ENCODE peak calls at places on chromosome 14, in four cellular contexts. D is sigmoid colon, Z is tibial artery, P is IMR-90. N is an unnamed sample.

GRCh38 chr14:99329711-99330315 is 57.8 kb upstream of the BCL11B start:
- DNase-seq in P (no peak), Z (no peak), D (peak), N (no peak)

GRCh38 chr14:22847661-22848341 is 11.4 kb downstream of the MMP14 start:
- DNase-seq in Z (no peak), D (peak), P (peak), N (peak)

GRCh38 chr14:105093426-105094192 is 28.4 kb upstream of the GPR132 start:
- DNase-seq in Z (peak), P (peak), D (peak), N (peak)

GRCh38 chr14:51318777-51319176 is 78.7 kb downstream of the TMX1 start:
- DNase-seq in P (no peak), D (no peak), Z (no peak), N (no peak)

GRCh38 chr14:97713023-97713422 is 915.8 kb downstream of the VRK1 start:
- DNase-seq in Z (no peak), P (no peak), D (no peak), N (no peak)

GRCh38 chr14:66140213-66140918 is 345.8 kb upstream of the CCDC196 start:
- DNase-seq in Z (no peak), D (no peak), P (no peak), N (no peak)

GRCh38 chr14:105118646-105119409 is 49.7 kb downstream of the JAG2 start:
- DNase-seq in P (no peak), Z (no peak), D (no peak), N (no peak)

GRCh38 chr14:104102282-104102914 is 16.9 kb downstream of the ASPG start:
- DNase-seq in P (no peak), D (no peak), Z (peak), N (no peak)

GRCh38 chr14:87794566-87794965 is 198.4 kb downstream of the GALC start:
- DNase-seq in D (no peak), P (no peak), Z (no peak), N (peak)

GRCh38 chr14:67357583-67358354 is 1.8 kb downstream of the ATP6V1D start:
- DNase-seq in P (peak), Z (no peak), D (no peak), N (peak)

GRCh38 chr14:91980157-91980556 is 32.7 kb upstream of the FBLN5 start:
- DNase-seq in Z (no peak), D (no peak), P (peak), N (peak)

GRCh38 chr14:37147310-37147875 is 25.0 kb downstream of the SLC25A21 start:
- DNase-seq in P (no peak), D (no peak), Z (no peak), N (no peak)

GRCh38 chr14:76768201-76768656 is 7.0 kb downstream of the VASH1 start:
- DNase-seq in Z (peak), P (no peak), D (no peak), N (no peak)

DNA sequence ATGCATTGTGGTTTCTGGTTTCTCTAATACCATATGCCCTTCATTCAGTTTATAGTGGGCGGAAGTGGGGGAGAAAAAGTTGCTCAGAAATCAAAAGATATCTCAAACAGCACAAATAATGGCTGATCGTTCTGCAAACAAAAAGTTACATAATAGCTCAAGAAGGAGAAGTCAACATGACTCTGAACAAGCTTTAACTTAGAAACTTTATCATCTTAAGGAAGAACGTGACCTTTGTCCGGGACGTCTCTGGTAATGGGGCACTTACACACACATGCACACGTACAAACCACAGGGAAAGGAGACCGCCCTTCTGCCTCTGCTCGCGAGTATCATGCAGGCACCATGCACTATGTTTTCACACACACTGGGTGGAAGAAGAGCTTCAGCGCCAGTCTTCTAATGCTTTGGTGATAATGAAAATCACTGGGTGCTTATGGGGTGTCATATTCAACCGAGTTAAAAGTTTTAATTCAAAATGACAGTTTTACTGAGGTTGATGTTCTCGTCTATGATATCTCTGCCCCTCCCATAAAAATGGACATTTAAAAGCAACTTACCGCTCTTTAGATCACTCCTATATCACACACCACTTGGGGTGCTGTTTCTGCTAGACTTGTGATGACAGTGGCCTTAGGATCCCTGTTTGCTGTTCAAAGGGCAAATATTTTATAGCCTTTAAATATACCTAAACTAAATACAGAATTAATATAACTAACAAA is 4.7 kb downstream of the FOS start:
- DNase-seq in P (peak), D (peak), Z (no peak), N (peak)
- TF ChIP-seq CTCF in P (peak), D (no peak), Z (no peak), N (peak)

DNA sequence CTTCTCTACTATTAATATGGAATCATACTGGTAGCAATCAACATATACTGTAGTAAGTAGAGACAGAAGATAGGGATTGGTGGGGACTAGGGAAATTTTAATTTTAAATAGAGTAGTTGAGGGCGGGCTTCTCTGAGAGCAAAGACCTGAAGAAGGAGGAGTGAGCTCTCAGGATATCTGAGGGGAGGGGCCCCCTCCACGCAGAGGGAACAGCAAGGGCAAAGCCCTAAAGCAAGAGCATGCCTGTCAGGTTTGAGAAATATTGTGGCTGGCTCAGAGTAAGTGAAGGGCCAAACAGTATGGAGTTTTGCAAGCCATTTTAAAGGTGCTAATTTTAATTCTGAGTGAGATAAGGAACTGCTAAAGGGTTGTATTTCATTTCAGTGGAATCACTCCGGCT is 64.3 kb downstream of the PCNX1 start:
- DNase-seq in P (no peak), Z (no peak), D (no peak), N (no peak)
- TF ChIP-seq CTCF in P (no peak), Z (no peak), D (no peak), N (no peak)

GRCh38 chr14:94062344-94062904 is 18.6 kb downstream of the DDX24 start:
- DNase-seq in Z (no peak), D (no peak), P (peak), N (peak)

GRCh38 chr14:94066089-94066676 is 14.8 kb downstream of the DDX24 start:
- DNase-seq in P (no peak), Z (no peak), D (no peak), N (peak)
- TF ChIP-seq CTCF in P (no peak), Z (no peak), D (no peak), N (no peak)

GRCh38 chr14:49766839-49767238 is 1.1 kb upstream of the KLHDC2 start:
- DNase-seq in P (no peak), D (no peak), Z (no peak), N (peak)

GRCh38 chr14:49768301-49769121 is 558 bp downstream of the KLHDC2 start:
- DNase-seq in P (peak), Z (peak), D (peak), N (peak)

GRCh38 chr14:49769171-49769570 is 1.2 kb downstream of the KLHDC2 start:
- DNase-seq in D (no peak), P (peak), Z (no peak), N (peak)

GRCh38 chr14:49769581-49770211 is 1.7 kb downstream of the KLHDC2 start:
- DNase-seq in P (no peak), Z (no peak), D (no peak), N (no peak)

DNA sequence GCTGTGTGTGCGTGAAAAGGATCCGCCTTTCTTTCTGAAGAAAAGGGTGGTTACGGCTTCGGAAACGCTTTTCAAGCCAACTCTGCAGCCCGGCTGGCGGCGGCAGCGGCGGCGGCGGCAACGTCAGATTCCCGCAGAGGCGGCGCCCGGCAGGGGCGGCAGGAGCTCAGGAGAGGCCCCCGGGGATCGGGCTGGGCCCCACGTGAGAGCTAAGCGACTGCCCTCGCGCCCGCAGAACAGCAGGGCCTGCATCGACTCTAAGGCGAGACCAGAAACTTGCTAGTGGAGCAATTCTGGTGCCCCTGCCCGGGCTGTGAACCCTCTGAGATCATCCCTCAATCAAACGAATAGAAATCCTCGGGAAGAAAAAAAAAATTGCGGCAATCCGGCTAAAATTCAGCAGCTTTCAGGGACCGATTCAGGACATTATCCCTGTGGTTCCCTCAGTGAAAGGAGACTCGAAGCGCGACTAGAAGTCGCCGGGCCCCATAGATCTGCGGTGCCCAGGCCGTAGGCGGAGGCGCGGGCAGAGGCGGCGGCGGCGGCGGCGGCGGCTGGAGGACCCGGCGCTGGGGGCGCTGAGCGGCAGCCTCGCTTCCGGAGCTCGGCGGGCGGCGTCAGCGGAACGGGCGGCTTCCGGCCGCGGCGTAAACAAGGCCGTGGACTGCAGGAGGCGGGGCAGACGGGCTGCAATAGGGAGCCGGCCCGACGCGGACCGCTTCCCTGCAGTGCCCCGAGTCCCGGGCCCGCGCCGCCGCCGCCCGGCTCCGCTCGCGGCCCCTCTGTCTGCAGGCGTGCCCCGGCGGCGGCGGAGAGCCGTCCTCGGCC is at the start of gene KLHDC2:
- DNase-seq in P (peak), Z (peak), D (peak), N (peak)
- TF ChIP-seq CTCF in P (peak), Z (peak), D (no peak), N (no peak)

GRCh38 chr14:31300296-31300695 is 92.7 kb upstream of the HECTD1 start:
- DNase-seq in Z (no peak), D (no peak), P (no peak), N (peak)
- TF ChIP-seq CTCF in Z (no peak), D (no peak), P (peak), N (peak)

DNA sequence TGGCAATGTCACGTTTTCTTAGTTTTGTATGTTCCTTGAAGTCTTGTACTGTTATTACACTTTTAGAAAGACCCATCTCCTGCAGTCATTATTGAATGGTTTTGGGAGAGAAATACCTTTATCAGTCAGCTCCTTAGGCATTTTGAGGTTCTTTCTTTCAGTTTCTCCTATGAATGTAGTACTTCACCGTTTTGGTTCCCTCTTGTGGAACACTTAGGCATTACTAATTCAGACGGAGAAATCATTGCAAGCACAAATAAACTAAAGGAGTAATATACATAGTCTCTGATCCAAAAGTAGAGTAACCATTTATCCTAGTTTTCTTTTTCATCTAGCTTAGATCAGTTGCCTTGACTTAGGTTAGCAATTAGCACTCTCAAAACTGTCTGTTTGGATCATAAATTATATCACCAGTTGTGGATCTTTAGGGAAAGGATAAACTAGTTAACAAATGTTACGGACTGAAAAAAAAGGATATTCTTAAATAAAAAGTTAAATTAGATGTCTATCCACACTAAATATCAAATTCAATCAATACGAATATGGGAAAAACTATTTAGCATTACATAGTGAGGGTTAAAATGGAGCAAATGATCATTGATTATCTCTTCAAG is 1538.3 kb upstream of the SEL1L start:
- DNase-seq in P (peak), D (no peak), Z (no peak), N (no peak)
- TF ChIP-seq CTCF in P (peak), D (no peak), Z (no peak), N (peak)

GRCh38 chr14:81453166-81453766 is 53.1 kb upstream of the STON2 start:
- DNase-seq in D (peak), Z (no peak), P (peak), N (peak)
- TF ChIP-seq CTCF in D (peak), Z (peak), P (peak), N (peak)

GRCh38 chr14:20934148-20934762 is 21.0 kb upstream of the RNASE2 start:
- DNase-seq in Z (no peak), P (no peak), D (no peak), N (peak)
- TF ChIP-seq CTCF in Z (peak), P (peak), D (no peak), N (peak)

GRCh38 chr14:106134901-106135300 is 608.5 kb downstream of the TMEM121 start:
- DNase-seq in P (no peak), D (no peak), Z (no peak), N (no peak)

GRCh38 chr14:106129274-106129673 is 602.9 kb downstream of the TMEM121 start:
- DNase-seq in P (no peak), D (no peak), Z (no peak), N (no peak)
- TF ChIP-seq CTCF in P (no peak), D (no peak), Z (no peak), N (no peak)

GRCh38 chr14:93107383-93107782 is 8.3 kb downstream of the ITPK1 start:
- DNase-seq in Z (no peak), P (no peak), D (no peak), N (no peak)

GRCh38 chr14:93105362-93105761 is 10.4 kb downstream of the ITPK1 start:
- DNase-seq in D (no peak), P (peak), Z (no peak), N (peak)

GRCh38 chr14:93103392-93104080 is 12.2 kb downstream of the ITPK1 start:
- DNase-seq in Z (no peak), D (no peak), P (no peak), N (peak)

GRCh38 chr14:93106541-93107156 is 9.1 kb downstream of the ITPK1 start:
- DNase-seq in D (no peak), P (no peak), Z (no peak), N (no peak)

GRCh38 chr14:93104961-93105360 is 10.8 kb downstream of the ITPK1 start:
- DNase-seq in Z (no peak), P (no peak), D (no peak), N (no peak)
- TF ChIP-seq CTCF in Z (no peak), P (no peak), D (no peak), N (no peak)

N was measured in fibroblast of lung.